ENCODE peak calls at places on chromosome X, in five cellular contexts. T is breast epithelium, S is dorsolateral prefrontal cortex, H is fibroblast of mammary gland, I is uterus. V is an unnamed sample.

GRCh38 chrX:28659269-28659668 is 72.0 kb downstream of the IL1RAPL1 start:
- DNase-seq in T (no peak), S (no peak), H (no peak), I (no peak), V (no peak)

GRCh38 chrX:154732421-154733071 is 18.3 kb downstream of the GAB3 start:
- DNase-seq in T (no peak), S (no peak), H (peak; percentile 77), I (no peak), V (peak; percentile 72)

GRCh38 chrX:147958316-147958715 is 22.8 kb upstream of the FMR1NB start:
- DNase-seq in T (no peak), S (no peak), H (peak; percentile 68), I (no peak), V (peak; percentile 31)

GRCh38 chrX:105526431-105526830 is 295.9 kb upstream of the NRK start:
- DNase-seq in T (no peak), S (no peak), H (no peak), I (no peak), V (no peak)

GRCh38 chrX:149762696-149763614 is 10.9 kb upstream of the HSFX1 start:
- DNase-seq in T (no peak), S (no peak), H (no peak), I (no peak), V (no peak)

GRCh38 chrX:132692526-132692925 is 203.7 kb upstream of the MBNL3 start:
- DNase-seq in T (no peak), S (no peak), H (no peak), I (no peak), V (no peak)

GRCh38 chrX:82127228-82128123 is 925.6 kb downstream of the SH3BGRL start:
- DNase-seq in T (no peak), S (no peak), H (no peak), I (no peak), V (no peak)

GRCh38 chrX:120485562-120486520 is 16.7 kb upstream of the LAMP2 start:
- DNase-seq in T (peak; percentile 60), S (peak; percentile 94), H (peak; percentile 87), I (peak; percentile 71), V (peak; percentile 84)

GRCh38 chrX:10617964-10618342 is 2.4 kb downstream of the MID1 start:
- DNase-seq in T (no peak), S (no peak), H (peak; percentile 74), I (no peak), V (no peak)

GRCh38 chrX:13340182-13340791 is 20.4 kb upstream of the ATXN3L start:
- DNase-seq in T (no peak), S (no peak), H (no peak), I (no peak), V (no peak)

GRCh38 chrX:116009871-116010710 is 160.5 kb upstream of the AGTR2 start:
- DNase-seq in T (peak; percentile 27), S (no peak), H (no peak), I (no peak), V (no peak)

GRCh38 chrX:31858915-31859314 is 787.1 kb upstream of the FTHL17 start:
- DNase-seq in T (no peak), S (no peak), H (no peak), I (no peak), V (no peak)

GRCh38 chrX:136488706-136489105 is 959 bp downstream of the BRS3 start:
- DNase-seq in T (no peak), S (no peak), H (no peak), I (no peak), V (no peak)

GRCh38 chrX:13689519-13690211 is 737 bp downstream of the RAB9A start:
- DNase-seq in T (no peak), S (no peak), H (peak; percentile 50), I (no peak), V (peak; percentile 29)

GRCh38 chrX:129875669-129876068 is 30.3 kb upstream of the UTP14A start:
- DNase-seq in T (no peak), S (no peak), H (peak; percentile 87), I (no peak), V (peak; percentile 64)

GRCh38 chrX:56788229-56788628 is 59.2 kb downstream of the NBDY start:
- DNase-seq in T (no peak), S (no peak), H (no peak), I (peak; percentile 51), V (no peak)

GRCh38 chrX:46381630-46382029 is 163.6 kb downstream of the ZNF674 start:
- DNase-seq in T (no peak), S (no peak), H (peak; percentile 29), I (no peak), V (peak; percentile 51)

GRCh38 chrX:36869457-36869856 is 138.7 kb upstream of the FAM47C start:
- DNase-seq in T (no peak), S (no peak), H (no peak), I (no peak), V (no peak)

GRCh38 chrX:154840856-154841255 is 6.4 kb upstream of the SMIM9 start:
- DNase-seq in T (no peak), S (no peak), H (peak; percentile 65), I (no peak), V (peak; percentile 85)

GRCh38 chrX:77527233-77528001 is 80.2 kb downstream of the FGF16 start:
- DNase-seq in T (no peak), S (peak; percentile 49), H (peak; percentile 7), I (peak; percentile 26), V (no peak)

GRCh38 chrX:40102393-40103381 is 4.9 kb upstream of the BCOR start:
- DNase-seq in T (no peak), S (no peak), H (no peak), I (no peak), V (no peak)

GRCh38 chrX:40420899-40421729 is 159.7 kb upstream of the ATP6AP2 start:
- DNase-seq in T (peak; percentile 61), S (peak; percentile 81), H (no peak), I (no peak), V (peak; percentile 20)

GRCh38 chrX:11558972-11559371 is 106.7 kb downstream of the ARHGAP6 start:
- DNase-seq in T (no peak), S (no peak), H (no peak), I (no peak), V (no peak)

GRCh38 chrX:104659037-104659744 is 93.2 kb downstream of the IL1RAPL2 start:
- DNase-seq in T (no peak), S (no peak), H (peak; percentile 10), I (no peak), V (peak; percentile 12)

GRCh38 chrX:66676413-66676812 is 37.5 kb upstream of the EDA2R start:
- DNase-seq in T (no peak), S (no peak), H (peak; percentile 84), I (no peak), V (peak; percentile 68)

GRCh38 chrX:106964290-106964689 is 35.7 kb downstream of the MORC4 start:
- DNase-seq in T (no peak), S (no peak), H (no peak), I (no peak), V (no peak)

GRCh38 chrX:106963111-106963510 is 36.9 kb downstream of the MORC4 start:
- DNase-seq in T (no peak), S (no peak), H (no peak), I (no peak), V (no peak)

GRCh38 chrX:106955004-106955772 is 35.0 kb downstream of the CLDN2 start:
- DNase-seq in T (no peak), S (no peak), H (peak; percentile 47), I (no peak), V (peak; percentile 59)

GRCh38 chrX:106957856-106958255 is 37.7 kb downstream of the CLDN2 start:
- DNase-seq in T (no peak), S (no peak), H (no peak), I (no peak), V (no peak)

DNA sequence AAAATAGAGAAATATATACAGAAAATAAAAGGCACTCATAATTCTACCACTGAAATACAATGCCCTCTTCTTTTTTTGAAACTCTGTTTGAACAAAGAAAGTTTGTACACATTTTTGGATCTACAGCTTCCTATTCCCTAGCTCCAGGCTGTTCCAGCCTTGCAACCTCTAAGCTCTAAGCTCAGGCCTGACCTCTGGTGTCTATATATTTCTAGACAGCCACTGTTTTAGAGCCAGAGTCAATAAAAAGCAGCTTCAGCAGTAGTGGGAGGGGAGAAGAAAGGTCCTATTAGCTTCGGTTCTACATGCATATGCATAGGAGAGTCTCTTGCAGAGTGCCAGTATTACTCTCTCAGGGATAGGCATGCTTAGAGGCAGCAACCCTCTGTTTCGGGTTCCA is 39.7 kb downstream of the CLDN2 start:
- DNase-seq in T (no peak), S (no peak), H (peak; percentile 35), I (no peak), V (peak; percentile 72)
- TF ChIP-seq CTCF in T (no peak), S (no peak), H (peak; percentile 37), I (no peak), V (peak; percentile 65)

DNA sequence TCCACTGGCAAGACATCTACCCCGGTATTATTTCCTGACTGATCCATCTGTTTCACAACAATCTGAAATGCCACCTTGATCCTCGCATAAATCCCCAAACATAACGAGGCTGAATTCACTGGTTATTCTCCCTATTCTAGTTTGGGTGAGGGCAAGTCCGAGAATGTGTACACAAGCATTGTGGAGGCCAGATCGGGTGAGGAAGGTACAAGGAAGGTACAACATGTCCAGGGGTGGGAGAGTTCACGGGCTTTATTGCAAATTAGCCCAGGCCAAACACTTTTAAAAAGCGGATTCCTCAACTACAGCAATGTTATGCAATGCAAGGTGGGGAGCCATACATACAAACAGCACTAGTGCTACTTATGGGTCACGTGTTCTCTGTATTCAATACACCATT is 82.0 kb upstream of the STS start:
- DNase-seq in T (no peak), S (no peak), H (no peak), I (no peak), V (no peak)
- TF ChIP-seq CTCF in T (no peak), S (no peak), H (no peak), I (no peak), V (no peak)

GRCh38 chrX:27622883-27623282 is 32.7 kb downstream of the DCAF8L2 start:
- DNase-seq in T (no peak), S (no peak), H (no peak), I (no peak), V (no peak)

GRCh38 chrX:27619459-27619858 is 29.3 kb downstream of the DCAF8L2 start:
- DNase-seq in T (no peak), S (no peak), H (no peak), I (no peak), V (no peak)

GRCh38 chrX:27619975-27620374 is 29.8 kb downstream of the DCAF8L2 start:
- DNase-seq in T (no peak), S (no peak), H (peak; percentile 7), I (no peak), V (peak; percentile 46)
- TF ChIP-seq CTCF in T (no peak), S (peak; percentile 16), H (peak; percentile 28), I (no peak), V (peak; percentile 50)

DNA sequence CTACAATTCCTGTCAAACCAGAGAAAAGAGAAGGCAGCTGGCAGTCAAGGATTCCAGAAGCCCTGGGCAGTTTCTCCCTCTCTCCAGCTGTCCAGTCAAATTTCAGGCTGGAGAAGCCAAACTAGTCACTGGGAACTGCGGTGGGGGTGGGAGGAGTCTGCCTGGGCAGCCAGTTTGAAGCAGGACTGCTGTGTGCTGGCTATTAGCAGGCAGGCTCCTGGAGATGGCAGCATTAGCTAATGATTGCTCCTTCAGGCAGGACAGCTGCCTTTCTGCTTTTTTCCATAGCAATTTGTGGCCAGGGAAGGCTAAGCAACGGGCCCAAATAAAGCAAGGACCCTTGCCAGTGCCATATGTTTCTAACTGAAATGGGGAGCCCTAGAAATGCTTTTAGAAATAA is 44.7 kb upstream of the FGF13 start:
- DNase-seq in T (peak; percentile 18), S (no peak), H (peak; percentile 56), I (no peak), V (peak; percentile 1)
- TF ChIP-seq CTCF in T (no peak), S (no peak), H (peak; percentile 28), I (no peak), V (no peak)